ENCODE peak calls at places on chromosome 1, in ten cellular contexts. K is AG09319; O is Ammon's horn; F is left lung; X is mesothelial cell of epicardium; Q is stimulated activated CD4-positive, alpha-beta T cell treated with anti-CD3 and anti-CD28 coated beads, Interleukin-4, amount 100 ng/mL, for 1 hour; M is iPS DF 19.7; E is HT1080; Z is substantia nigra; C is ELR. P is an unnamed sample.
A peak's percentile ranks its signal among the peaks of the same experiment; 100 is the strongest.

GRCh38 chr1:47449702-47450552 is 12.1 kb downstream of the FOXD2 start:
- DNase-seq in Q (no peak), E (no peak), F (peak; percentile 44), O (no peak), Z (no peak), M (no peak), K (no peak), C (no peak), X (no peak), P (no peak)

GRCh38 chr1:159990005-159990404 is 36.0 kb upstream of the SLAMF9 start:
- DNase-seq in C (no peak), Q (no peak), X (no peak), K (no peak), E (no peak), Z (no peak), F (no peak), M (no peak), O (no peak), P (no peak)

GRCh38 chr1:156677616-156678596 is 699 bp upstream of the NES start:
- DNase-seq in O (peak; percentile 89), F (no peak), M (no peak), E (peak; percentile 70), X (no peak), Q (no peak), K (peak; percentile 63), Z (peak; percentile 55), C (peak; percentile 79), P (peak; percentile 66)

GRCh38 chr1:8883510-8883909 is 5.0 kb upstream of the ENO1 start:
- DNase-seq in X (no peak), O (no peak), K (no peak), Z (no peak), Q (no peak), M (no peak), C (no peak), E (no peak), F (no peak), P (no peak)

GRCh38 chr1:924619-925323 is 1.0 kb downstream of the SAMD11 start:
- DNase-seq in M (no peak), Z (no peak), F (no peak), E (no peak), K (no peak), C (peak; percentile 62), Q (no peak), O (no peak), X (no peak), P (no peak)

GRCh38 chr1:192167941-192168685 is 9.9 kb downstream of the RGS18 start:
- DNase-seq in Q (no peak), C (peak; percentile 6), E (peak; percentile 21), Z (no peak), O (no peak), X (no peak), M (no peak), F (no peak), K (no peak), P (no peak)

GRCh38 chr1:176193663-176194062 is 13.4 kb downstream of the COP1 start:
- DNase-seq in C (no peak), Z (no peak), Q (no peak), O (no peak), M (no peak), F (no peak), K (no peak), E (no peak), X (no peak), P (no peak)

GRCh38 chr1:171801395-171801990 is 20.0 kb downstream of the METTL13 start:
- DNase-seq in M (peak; percentile 54), C (peak; percentile 65), Q (no peak), O (peak; percentile 78), Z (no peak), K (no peak), E (peak; percentile 52), F (no peak), X (no peak), P (peak; percentile 48)

GRCh38 chr1:19209439-19209989 is 552 bp downstream of the UBR4 start:
- DNase-seq in X (no peak), F (peak; percentile 53), E (peak; percentile 32), K (peak; percentile 12), O (peak; percentile 19), C (peak; percentile 75), Z (no peak), Q (peak; percentile 68), M (no peak), P (peak; percentile 78)

GRCh38 chr1:230548357-230548756 is 93.9 kb upstream of the COG2 start:
- DNase-seq in Q (no peak), O (no peak), K (no peak), Z (no peak), X (no peak), M (no peak), F (no peak), E (no peak), C (no peak), P (no peak)

GRCh38 chr1:9279172-9279840 is 13.4 kb upstream of the SPSB1 start:
- DNase-seq in Z (no peak), O (no peak), F (no peak), C (no peak), K (no peak), E (no peak), M (no peak), X (no peak), Q (no peak), P (no peak)

GRCh38 chr1:110545492-110545891 is 26.5 kb upstream of the KCNA10 start:
- DNase-seq in Z (no peak), E (no peak), F (no peak), M (no peak), X (no peak), O (no peak), C (no peak), K (no peak), Q (no peak), P (no peak)

GRCh38 chr1:116110507-116111195 is 548 bp upstream of the MAB21L3 start:
- DNase-seq in Z (no peak), F (no peak), K (no peak), M (no peak), O (no peak), E (no peak), C (no peak), Q (no peak), X (no peak), P (peak; percentile 61)

GRCh38 chr1:151478140-151478812 is 19.0 kb upstream of the POGZ start:
- DNase-seq in M (no peak), X (no peak), E (no peak), F (no peak), C (no peak), Q (no peak), O (no peak), Z (no peak), K (no peak), P (no peak)

P was measured in GM10248.